ENCODE peak calls at places on chromosomes 4 and X, in seven cellular contexts. K is stimulated activated CD4-positive, alpha-beta T cell treated with anti-CD3 and anti-CD28 coated beads, Interleukin-12 subunit alpha, Interleukin-12 subunit beta, amount 100 ng/mL, for 4 hours; M is mesendoderm; Y is CD4-positive, alpha-beta memory T cell; B is HEK293T; V is H4; F is NCI-H2171. O is an unnamed sample.

GRCh38 chr4:100509386-100509785 is 8.4 kb downstream of the EMCN start:
- DNase-seq in K (no peak), M (peak), Y (no peak), B (no peak), V (no peak), F (no peak), O (no peak)

GRCh38 chr4:151014521-151015457 is at the start of gene LRBA:
- DNase-seq in K (peak), M (peak), Y (peak), B (peak), V (peak), F (peak), O (peak)

GRCh38 chr4:156594619-156595018 is 377.0 kb downstream of the PDGFC start:
- DNase-seq in K (no peak), M (no peak), Y (no peak), B (peak), V (no peak), F (peak), O (peak)

GRCh38 chr4:79874197-79874596 is 198.8 kb downstream of the ANTXR2 start:
- DNase-seq in K (no peak), M (no peak), Y (no peak), B (no peak), V (no peak), F (no peak), O (peak)

GRCh38 chr4:1177274-1178141 is 5.1 kb upstream of the SPON2 start:
- DNase-seq in K (no peak), M (no peak), Y (no peak), B (no peak), V (peak), F (no peak), O (no peak)

GRCh38 chr4:95066011-95066410 is 308.3 kb downstream of the BMPR1B start:
- DNase-seq in K (no peak), M (no peak), Y (no peak), B (no peak), V (no peak), F (no peak), O (no peak)

GRCh38 chrX:38563006-38563405 is 1.7 kb downstream of the TSPAN7 start:
- DNase-seq in K (no peak), M (no peak), Y (no peak), B (no peak), V (no peak), F (no peak), O (no peak)

GRCh38 chrX:69136546-69137331 is 28.5 kb downstream of the PJA1 start:
- DNase-seq in K (no peak), M (peak), Y (no peak), B (no peak), V (no peak), F (no peak), O (no peak)

GRCh38 chr4:123750044-123750443 is 353.4 kb downstream of the SPRY1 start:
- DNase-seq in K (no peak), M (peak), Y (no peak), B (peak), V (no peak), F (no peak), O (no peak)

GRCh38 chrX:54042609-54043010 is 1.7 kb downstream of the PHF8 start:
- DNase-seq in K (peak), M (peak), Y (peak), B (peak), V (peak), F (no peak), O (peak)

GRCh38 chrX:40007136-40007535 is 90.6 kb downstream of the BCOR start:
- DNase-seq in K (no peak), M (peak), Y (no peak), B (no peak), V (no peak), F (no peak), O (no peak)

GRCh38 chr4:80788798-80789197 is 241.7 kb upstream of the BMP3 start:
- DNase-seq in K (no peak), M (no peak), Y (no peak), B (no peak), V (no peak), F (no peak), O (no peak)

GRCh38 chr4:743463-744211 is 38.0 kb downstream of the PCGF3 start:
- DNase-seq in K (no peak), M (no peak), Y (no peak), B (no peak), V (no peak), F (no peak), O (no peak)

GRCh38 chr4:38957239-38957815 is 74.9 kb downstream of the TMEM156 start:
- DNase-seq in K (no peak), M (no peak), Y (peak), B (no peak), V (no peak), F (no peak), O (no peak)

GRCh38 chrX:120697053-120697452 is 67.2 kb upstream of the C1GALT1C1 start:
- DNase-seq in K (no peak), M (no peak), Y (peak), B (no peak), V (no peak), F (no peak), O (no peak)

GRCh38 chr4:7909966-7910720 is 29.5 kb downstream of the AFAP1 start:
- DNase-seq in K (no peak), M (no peak), Y (no peak), B (no peak), V (no peak), F (no peak), O (no peak)